ENCODE peak calls at places on chromosomes 5 and 9, in five cellular contexts. Z, Y, X, F and T are unnamed samples. For H3K9me3, the result is how much of the 10 kb centered on the place peaks cover.

GRCh38 chr9:94445846-94446245 is 109.0 kb upstream of the PCAT7 start:
- DNase-seq in F (no peak), X (no peak), Z (no peak), Y (no peak), T (no peak)

GRCh38 chr9:134295746-134296250 is 30.5 kb upstream of the RXRA start:
- DNase-seq in Z (no peak), X (peak), Y (no peak), F (no peak), T (peak)

GRCh38 chr9:18485691-18486090 is 11.7 kb downstream of the ADAMTSL1 start:
- DNase-seq in X (no peak), Z (no peak), Y (no peak), F (peak), T (no peak)

GRCh38 chr9:30197954-30198353 is 2186.5 kb upstream of the ACO1 start:
- DNase-seq in F (no peak), Z (no peak), Y (no peak), X (no peak), T (no peak)

GRCh38 chr5:159345336-159345735 is 15.0 kb upstream of the IL12B start:
- DNase-seq in Y (no peak), Z (no peak), F (no peak), X (no peak), T (no peak)

GRCh38 chr5:31531543-31531887 is 378 bp downstream of the DROSHA start:
- DNase-seq in F (peak), Y (no peak), X (peak), Z (peak), T (no peak)

GRCh38 chr5:53438486-53439472 is 41.6 kb upstream of the FST start:
- DNase-seq in X (no peak), Z (no peak), F (peak), Y (no peak), T (no peak)

GRCh38 chr9:133322701-133323100 is 13.3 kb downstream of the SURF6 start:
- DNase-seq in F (no peak), Z (no peak), X (no peak), Y (no peak), T (no peak)

GRCh38 chr5:32790411-32790951 is 79.4 kb downstream of the NPR3 start:
- DNase-seq in Y (no peak), Z (no peak), F (peak), X (no peak), T (no peak)

GRCh38 chr5:8456846-8457186 is 587.9 kb downstream of the MTRR start:
- DNase-seq in Z (no peak), X (no peak), F (no peak), Y (no peak), T (no peak)

DNA sequence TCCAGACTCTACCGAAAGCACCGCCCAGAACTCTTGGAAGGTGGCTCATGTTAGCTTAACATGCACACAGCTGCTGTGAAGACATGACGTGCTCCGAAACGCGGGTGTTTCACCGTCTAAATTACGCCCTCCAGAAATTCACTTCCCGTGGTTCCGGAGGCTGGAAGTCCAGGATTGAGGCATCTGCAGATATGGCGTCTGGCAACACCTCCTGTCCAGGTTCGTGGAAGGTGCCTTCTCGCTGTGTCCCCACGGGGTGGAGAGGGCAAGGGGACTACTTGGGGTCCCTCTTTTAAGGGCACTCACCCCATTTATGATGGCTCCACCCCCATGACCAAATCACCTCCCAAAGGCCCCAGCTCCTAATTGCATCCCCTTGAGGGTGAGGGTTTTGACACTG is 348.0 kb upstream of the IRX2 start:
- DNase-seq in Z (no peak), Y (no peak), X (no peak), F (no peak), T (no peak)
- H3K9me3 ChIP-seq in Z (under half), Y (under half), X (under half), F (under half), T (under half)

DNA sequence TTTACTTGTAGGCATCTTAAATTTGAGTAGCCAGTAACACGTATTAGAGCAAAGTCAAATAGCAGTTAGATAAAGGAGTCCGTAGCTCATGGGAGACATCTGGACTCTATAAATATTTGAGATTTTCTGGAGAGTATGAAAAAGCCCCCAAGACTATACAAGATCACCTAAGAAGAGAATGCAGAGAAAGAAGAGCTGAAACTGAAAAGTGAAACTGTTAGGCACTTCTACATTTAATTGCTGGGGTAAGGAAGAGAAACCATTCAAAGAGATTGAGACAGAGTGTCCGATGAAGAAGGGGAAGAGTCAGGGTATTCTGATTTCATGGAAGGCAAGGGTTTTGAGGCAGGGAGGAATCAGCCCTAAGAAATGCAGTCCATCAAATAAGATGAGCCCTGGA is 2372.1 kb downstream of the MAT2B start:
- DNase-seq in Z (no peak), Y (no peak), X (no peak), F (no peak), T (no peak)
- H3K9me3 ChIP-seq in Z (under half), Y (under half), X (under half), F (under half), T (under half)

GRCh38 chr9:138008081-138008841 is 130.7 kb downstream of the CACNA1B start:
- DNase-seq in F (no peak), Y (no peak), Z (no peak), X (no peak), T (no peak)

GRCh38 chr9:138010274-138010800 is 132.8 kb downstream of the CACNA1B start:
- DNase-seq in Z (no peak), F (no peak), Y (no peak), X (no peak), T (no peak)

GRCh38 chr9:138009016-138009415 is 131.4 kb downstream of the CACNA1B start:
- DNase-seq in Y (no peak), X (no peak), F (no peak), Z (no peak), T (no peak)

GRCh38 chr9:138010861-138011260 is 133.3 kb downstream of the CACNA1B start:
- DNase-seq in Z (no peak), X (peak), Y (no peak), F (no peak), T (no peak)

GRCh38 chr9:138009456-138010273 is 132.1 kb downstream of the CACNA1B start:
- DNase-seq in Y (no peak), F (no peak), X (peak), Z (no peak), T (no peak)
- H3K9me3 ChIP-seq in Y (under half), F (under half), X (under half), Z (under half), T (under half)

GRCh38 chr5:3962113-3962512 is 366.5 kb downstream of the IRX1 start:
- DNase-seq in F (no peak), Z (no peak), Y (no peak), X (no peak), T (no peak)
- H3K9me3 ChIP-seq in F (under half), Z (under half), Y (under half), X (under half), T (under half)

GRCh38 chr5:538801-539468 is 14.7 kb upstream of the SLC9A3 start:
- DNase-seq in F (no peak), X (peak), Y (no peak), Z (peak), T (no peak)

GRCh38 chr5:535781-536698 is 11.8 kb upstream of the SLC9A3 start:
- DNase-seq in Z (peak), F (no peak), X (peak), Y (no peak), T (no peak)

GRCh38 chr5:538271-538771 is 14.1 kb upstream of the SLC9A3 start:
- DNase-seq in Y (no peak), F (no peak), Z (peak), X (peak), T (no peak)

GRCh38 chr5:537621-538071 is 13.4 kb upstream of the SLC9A3 start:
- DNase-seq in Z (peak), F (no peak), X (peak), Y (no peak), T (no peak)

DNA sequence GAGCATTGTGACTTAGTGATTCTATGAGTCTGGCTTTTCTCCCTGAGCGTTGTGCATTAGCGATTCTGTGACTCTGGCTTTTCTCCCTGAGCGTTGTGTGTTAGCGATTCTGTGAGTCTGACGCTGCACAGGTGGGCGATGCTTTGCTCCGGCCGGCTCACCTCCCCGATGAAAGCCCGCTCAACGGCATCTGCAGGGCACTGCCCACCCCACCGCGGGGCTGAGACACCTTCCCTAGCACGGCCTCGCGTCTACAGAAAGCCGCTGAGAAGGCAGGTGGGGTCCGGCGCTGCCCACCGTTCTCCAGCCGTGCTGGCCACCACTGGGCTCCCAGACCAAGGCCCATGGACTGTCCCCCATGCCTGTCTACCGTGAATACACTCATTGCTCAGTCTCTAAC is 12.8 kb upstream of the SLC9A3 start:
- DNase-seq in F (no peak), Z (peak), Y (no peak), X (peak), T (no peak)
- H3K9me3 ChIP-seq in F (under half), Z (under half), Y (under half), X (under half), T (under half)

GRCh38 chr9:92265159-92265558 is 28.3 kb downstream of the IARS1 start:
- DNase-seq in F (peak), X (no peak), Z (no peak), Y (no peak), T (no peak)

GRCh38 chr9:92270511-92270910 is 23.0 kb downstream of the IARS1 start:
- DNase-seq in Y (no peak), X (no peak), Z (no peak), F (no peak), T (no peak)

GRCh38 chr9:92263131-92263530 is 30.4 kb downstream of the IARS1 start:
- DNase-seq in Z (no peak), F (no peak), Y (no peak), X (no peak), T (no peak)

GRCh38 chr9:92266486-92266885 is 27.0 kb downstream of the IARS1 start:
- DNase-seq in Y (no peak), F (peak), X (no peak), Z (no peak), T (no peak)
- H3K9me3 ChIP-seq in Y (under half), F (under half), X (under half), Z (under half), T (under half)

DNA sequence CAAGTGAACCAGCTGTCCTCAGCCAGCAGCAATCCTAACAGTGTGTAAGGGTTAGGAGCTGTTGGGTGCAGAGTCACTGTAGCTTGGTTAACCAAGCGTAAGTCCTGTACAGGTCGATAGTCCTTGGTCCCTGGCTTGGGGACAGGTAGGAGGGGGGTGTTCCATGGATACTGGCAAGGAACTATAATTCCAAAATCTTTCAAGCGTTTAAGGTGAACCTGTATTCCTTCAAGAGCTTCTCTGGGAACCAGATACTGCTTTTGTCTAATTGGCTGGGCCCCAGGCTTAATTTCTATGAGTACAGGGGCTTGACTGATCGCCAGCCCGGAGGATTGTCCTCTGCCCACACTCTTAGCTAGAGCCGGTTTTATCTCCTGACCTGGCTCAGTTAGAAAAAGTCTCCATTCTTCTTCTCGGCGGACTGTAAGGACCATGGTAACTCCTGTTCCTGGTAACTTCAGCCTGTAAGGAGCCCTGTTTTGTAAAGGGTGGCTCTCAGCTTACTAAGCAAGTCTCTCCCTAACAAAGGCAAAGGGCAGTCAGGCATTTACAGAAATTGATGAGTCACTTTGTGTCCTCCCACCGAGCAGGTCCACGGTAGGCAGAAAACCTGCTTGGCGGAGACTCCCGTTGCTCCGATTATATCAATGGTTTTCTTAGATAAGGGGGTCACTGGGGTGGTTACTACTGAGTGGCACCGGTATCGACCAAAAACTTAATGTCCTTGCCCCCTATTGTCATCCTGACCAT is 6.0 kb upstream of the ZNF354C start:
- DNase-seq in Y (no peak), X (no peak), F (no peak), Z (no peak), T (no peak)
- H3K9me3 ChIP-seq in Y (under half), X (under half), F (under half), Z (under half), T (under half)

DNA sequence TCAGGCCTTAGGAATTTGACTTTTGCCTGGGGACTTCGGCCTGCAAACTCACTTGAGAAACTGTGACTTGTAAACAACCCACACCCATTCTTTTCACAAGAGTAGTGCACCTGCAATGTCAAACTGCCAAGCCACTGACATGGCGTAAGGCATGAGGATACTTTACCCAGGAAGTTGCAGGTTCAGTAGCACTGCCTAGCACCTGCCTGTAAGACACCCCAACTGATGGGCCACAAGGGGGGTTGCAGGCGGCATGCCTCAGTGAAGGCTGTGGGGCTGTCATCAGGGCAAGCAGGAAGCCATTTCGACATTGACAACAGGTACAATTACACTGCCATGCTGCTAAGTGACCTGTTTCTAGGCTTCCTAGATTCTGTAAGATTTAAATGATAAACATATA is 41.3 kb upstream of the RASGEF1C start:
- DNase-seq in Y (no peak), X (no peak), F (no peak), Z (no peak), T (no peak)
- H3K9me3 ChIP-seq in Y (half or more), X (half or more), F (under half), Z (under half), T (under half)